ENCODE peak calls at places on chromosomes 12 and 14, in six cellular contexts. C is amniotic stem cell; B is stimulated activated CD4-positive, alpha-beta T cell treated with anti-CD3 and anti-CD28 coated beads, Interleukin-4, amount 100 ng/mL, for 48 hours; W is stimulated activated CD8-positive, alpha-beta memory T cell treated with anti-CD3 and anti-CD28 coated beads, Interleukin-2, amount 100 ng/mL, for 1 hour; A is heart left ventricle; Q is fibroblast of the aortic adventitia. G is an unnamed sample.

GRCh38 chr12:51205350-51205749 is 12.5 kb downstream of the POU6F1 start:
- DNase-seq in C (no peak), Q (no peak), A (no peak), B (no peak), W (no peak), G (no peak)

GRCh38 chr14:68235011-68235410 is 415.4 kb downstream of the RAD51B start:
- DNase-seq in B (no peak), A (no peak), C (no peak), W (no peak), Q (no peak), G (no peak)

GRCh38 chr12:93740721-93741120 is 63.5 kb downstream of the CRADD start:
- DNase-seq in C (no peak), B (no peak), Q (peak), A (no peak), W (no peak), G (no peak)

GRCh38 chr12:3520711-3521110 is 29.7 kb downstream of the PRMT8 start:
- DNase-seq in A (no peak), Q (no peak), C (no peak), B (no peak), W (no peak), G (no peak)

GRCh38 chr14:39360316-39360715 is 71.9 kb downstream of the FBXO33 start:
- DNase-seq in Q (no peak), B (no peak), C (no peak), W (no peak), A (no peak), G (no peak)

GRCh38 chr12:56836800-56837663 is 73.9 kb downstream of the HSD17B6 start:
- DNase-seq in Q (peak), B (peak), A (no peak), C (no peak), W (no peak), G (no peak)

GRCh38 chr12:103665971-103666370 is 78.9 kb downstream of the STAB2 start:
- DNase-seq in B (no peak), Q (no peak), A (no peak), C (no peak), W (no peak), G (no peak)

GRCh38 chr12:112121780-112122565 is 3.4 kb upstream of the TRAFD1 start:
- DNase-seq in W (no peak), C (no peak), A (peak), B (no peak), Q (peak), G (peak)

GRCh38 chr12:103901518-103902173 is 28.6 kb upstream of the HSP90B1 start:
- DNase-seq in B (no peak), W (no peak), A (no peak), Q (no peak), C (no peak), G (no peak)

GRCh38 chr14:51929920-51930682 is 59.2 kb upstream of the RTRAF start:
- DNase-seq in Q (no peak), B (no peak), C (no peak), W (no peak), A (no peak), G (no peak)

GRCh38 chr14:103155013-103155412 is 31.8 kb downstream of the TNFAIP2 start:
- DNase-seq in A (peak), Q (peak), B (no peak), W (no peak), C (peak), G (peak)

GRCh38 chr12:90546511-90546910 is 408.5 kb downstream of the CCER1 start:
- DNase-seq in B (no peak), W (no peak), C (no peak), Q (no peak), A (no peak), G (no peak)

GRCh38 chr12:104458645-104459555 is 2.2 kb downstream of the CHST11 start:
- DNase-seq in W (no peak), C (no peak), B (no peak), A (no peak), Q (peak), G (no peak)

GRCh38 chr14:80504781-80505180 is 293.5 kb upstream of the DIO2 start:
- DNase-seq in Q (no peak), A (no peak), C (no peak), W (no peak), B (no peak), G (no peak)

GRCh38 chr12:109559200-109559505 is 14.2 kb downstream of the MMAB start:
- DNase-seq in Q (no peak), B (no peak), A (no peak), C (no peak), W (no peak), G (no peak)

GRCh38 chr12:56029166-56029519 is 8.3 kb downstream of the IKZF4 start:
- DNase-seq in W (no peak), A (no peak), C (no peak), B (no peak), Q (peak), G (no peak)

GRCh38 chr14:77691259-77691658 is 16.6 kb downstream of the ALKBH1 start:
- DNase-seq in W (no peak), C (no peak), B (no peak), A (peak), Q (no peak), G (no peak)

GRCh38 chr12:28777603-28778365 is 371.3 kb upstream of the FAR2 start:
- DNase-seq in Q (no peak), W (no peak), A (no peak), B (no peak), C (no peak), G (no peak)

G was measured in right atrium auricular region.